ENCODE peak calls at places on chromosomes 3 and 15, in five cellular contexts. D, S, F, R and I are unnamed samples.

GRCh38 chr15:77411614-77411976 is 8.3 kb downstream of the PEAK1 start:
- DNase-seq in D (no peak), S (no peak), F (no peak), R (no peak), I (no peak)

GRCh38 chr15:60618206-60618605 is 139.3 kb upstream of the ICE2 start:
- DNase-seq in D (no peak), S (no peak), F (no peak), R (no peak), I (no peak)

GRCh38 chr3:15809313-15809712 is 11.5 kb upstream of the ANKRD28 start:
- DNase-seq in D (no peak), S (no peak), F (no peak), R (no peak), I (no peak)

GRCh38 chr3:4756060-4756775 is 223.0 kb upstream of the BHLHE40 start:
- DNase-seq in D (no peak), S (no peak), F (no peak), R (no peak), I (no peak)

GRCh38 chr3:53273271-53273670 is 17.4 kb upstream of the TKT start:
- DNase-seq in D (no peak), S (no peak), F (no peak), R (no peak), I (no peak)

GRCh38 chr3:194489736-194490612 is 3.2 kb upstream of the ATP13A3 start:
- DNase-seq in D (no peak), S (peak; percentile 78), F (no peak), R (no peak), I (no peak)

GRCh38 chr15:33963831-33964664 is 4.2 kb upstream of the CHRM5 start:
- DNase-seq in D (peak; percentile 50), S (peak; percentile 69), F (no peak), R (no peak), I (no peak)

GRCh38 chr15:101127503-101128076 is 124.3 kb downstream of the CHSY1 start:
- DNase-seq in D (no peak), S (peak; percentile 96), F (no peak), R (peak; percentile 72), I (peak; percentile 37)

GRCh38 chr15:50879016-50879415 is 29.5 kb upstream of the AP4E1 start:
- DNase-seq in D (no peak), S (no peak), F (no peak), R (no peak), I (no peak)

GRCh38 chr15:39468341-39468740 is 112.5 kb upstream of the THBS1 start:
- DNase-seq in D (no peak), S (no peak), F (no peak), R (no peak), I (no peak)

GRCh38 chr3:179801263-179801662 is 148.4 kb downstream of the USP13 start:
- DNase-seq in D (no peak), S (peak; percentile 92), F (no peak), R (no peak), I (no peak)

GRCh38 chr3:132006605-132007204 is 28.1 kb downstream of the CPNE4 start:
- DNase-seq in D (peak; percentile 58), S (peak; percentile 45), F (peak; percentile 62), R (no peak), I (no peak)

GRCh38 chr3:195595778-195596531 is 12.2 kb upstream of the APOD start:
- DNase-seq in D (no peak), S (no peak), F (no peak), R (no peak), I (no peak)

GRCh38 chr15:80202641-80203360 is 49.2 kb downstream of the CTXND1 start:
- DNase-seq in D (no peak), S (no peak), F (no peak), R (no peak), I (no peak)

GRCh38 chr3:65479118-65479517 is 559.6 kb downstream of the MAGI1 start:
- DNase-seq in D (no peak), S (no peak), F (no peak), R (no peak), I (no peak)

GRCh38 chr15:76448755-76449154 is 112.2 kb downstream of the ISL2 start:
- DNase-seq in D (no peak), S (peak; percentile 16), F (no peak), R (no peak), I (no peak)

GRCh38 chr3:108588616-108589015 is 622 bp downstream of the CIP2A start:
- DNase-seq in D (no peak), S (no peak), F (no peak), R (no peak), I (no peak)

GRCh38 chr3:107644631-107645030 is 121.9 kb downstream of the BBX start:
- DNase-seq in D (no peak), S (no peak), F (no peak), R (no peak), I (no peak)

GRCh38 chr3:153260681-153261080 is 98.7 kb downstream of the RAP2B start:
- DNase-seq in D (no peak), S (no peak), F (no peak), R (no peak), I (no peak)

GRCh38 chr3:141412936-141413354 is 44.6 kb downstream of the ZBTB38 start:
- DNase-seq in D (peak; percentile 60), S (peak; percentile 96), F (no peak), R (peak; percentile 84), I (peak; percentile 53)

GRCh38 chr3:45896069-45896468 is 9.7 kb downstream of the CCR9 start:
- DNase-seq in D (no peak), S (no peak), F (no peak), R (no peak), I (no peak)

GRCh38 chr3:37218206-37218605 is 43.8 kb upstream of the LRRFIP2 start:
- DNase-seq in D (no peak), S (no peak), F (no peak), R (no peak), I (no peak)

GRCh38 chr3:189210251-189210770 is 38.5 kb downstream of the TPRG1 start:
- DNase-seq in D (no peak), S (no peak), F (no peak), R (no peak), I (no peak)

GRCh38 chr3:151537751-151538150 is 76.9 kb upstream of the IGSF10 start:
- DNase-seq in D (no peak), S (peak; percentile 58), F (no peak), R (no peak), I (no peak)

GRCh38 chr3:66490214-66490613 is 10.6 kb downstream of the LRIG1 start:
- DNase-seq in D (no peak), S (peak; percentile 31), F (no peak), R (peak; percentile 46), I (no peak)

GRCh38 chr3:17151598-17152373 is 267.0 kb downstream of the PLCL2 start:
- DNase-seq in D (no peak), S (no peak), F (no peak), R (peak; percentile 20), I (no peak)

GRCh38 chr15:81097893-81098280 is 36.2 kb upstream of the CFAP161 start:
- DNase-seq in D (no peak), S (no peak), F (no peak), R (no peak), I (no peak)

GRCh38 chr15:45642203-45642932 is 7.5 kb downstream of the SQOR start:
- DNase-seq in D (no peak), S (peak; percentile 91), F (no peak), R (no peak), I (no peak)

GRCh38 chr15:39028069-39028468 is 463.5 kb upstream of the RASGRP1 start:
- DNase-seq in D (no peak), S (peak; percentile 25), F (no peak), R (no peak), I (no peak)

GRCh38 chr15:75178171-75178937 is 23.3 kb upstream of the C15orf39 start:
- DNase-seq in D (peak; percentile 74), S (no peak), F (peak; percentile 35), R (no peak), I (no peak)

GRCh38 chr15:62880278-62880677 is 162.3 kb upstream of the TPM1 start:
- DNase-seq in D (no peak), S (peak; percentile 67), F (no peak), R (no peak), I (no peak)

GRCh38 chr15:74651251-74651741 is 35.7 kb downstream of the CLK3 start:
- DNase-seq in D (no peak), S (peak; percentile 24), F (no peak), R (no peak), I (no peak)

GRCh38 chr3:155983834-155984474 is 113.5 kb downstream of the GMPS start:
- DNase-seq in D (no peak), S (peak; percentile 8), F (no peak), R (no peak), I (no peak)

GRCh38 chr3:155979746-155980145 is 109.3 kb downstream of the GMPS start:
- DNase-seq in D (no peak), S (no peak), F (no peak), R (no peak), I (no peak)

GRCh38 chr3:155972885-155973584 is 102.6 kb downstream of the GMPS start:
- DNase-seq in D (no peak), S (no peak), F (no peak), R (no peak), I (no peak)

GRCh38 chr3:155981669-155982068 is 111.2 kb downstream of the GMPS start:
- DNase-seq in D (no peak), S (no peak), F (no peak), R (no peak), I (no peak)

DNA sequence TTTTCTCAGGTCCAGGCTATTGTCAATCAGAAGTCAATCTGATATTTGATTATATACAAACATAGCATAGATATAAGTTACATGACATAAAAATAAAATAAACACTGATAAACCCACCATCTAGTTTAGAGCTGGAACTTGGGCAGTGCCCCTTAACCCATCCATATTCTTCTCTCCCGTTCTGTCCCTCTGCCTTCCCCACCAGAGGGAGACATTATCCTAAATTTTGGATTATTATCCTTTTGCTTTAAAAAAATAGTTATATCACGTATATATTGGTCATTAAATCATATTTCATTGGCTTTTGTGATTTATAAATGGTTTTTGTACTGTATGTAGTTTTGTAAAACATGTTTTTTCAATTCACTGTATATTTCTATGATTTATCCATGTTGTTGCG is 107.9 kb downstream of the GMPS start:
- DNase-seq in D (no peak), S (no peak), F (no peak), R (no peak), I (no peak)
- TF ChIP-seq CTCF in D (peak; percentile 54), S (peak; percentile 36), F (no peak), R (no peak), I (no peak)

GRCh38 chr3:126519506-126520455 is 2.2 kb upstream of the UROC1 start:
- DNase-seq in D (no peak), S (no peak), F (no peak), R (no peak), I (no peak)
- TF ChIP-seq CTCF in D (no peak), S (no peak), F (no peak), R (no peak), I (no peak)

GRCh38 chr3:100590840-100591147 is 18.6 kb upstream of the ADGRG7 start:
- DNase-seq in D (no peak), S (no peak), F (no peak), R (no peak), I (no peak)
- TF ChIP-seq CTCF in D (no peak), S (no peak), F (peak; percentile 48), R (no peak), I (no peak)

DNA sequence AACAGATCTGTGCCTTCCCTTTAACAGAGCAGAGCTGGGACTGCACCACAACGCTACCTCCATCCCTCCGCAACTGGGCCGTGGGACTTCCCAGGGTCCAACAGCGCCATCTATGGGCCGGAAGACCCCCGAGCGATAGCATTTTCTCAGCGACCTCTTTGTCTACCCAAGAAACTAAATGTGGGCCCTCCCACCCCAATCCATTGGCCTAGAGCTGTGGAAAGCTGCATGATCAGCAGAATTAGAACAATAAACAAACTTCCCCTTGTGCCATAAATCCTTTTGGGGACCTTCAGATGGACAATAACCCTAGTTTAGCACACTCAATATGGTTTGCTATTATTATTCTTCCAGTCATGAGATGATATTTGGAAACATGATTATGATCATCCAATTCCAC is 74.8 kb upstream of the NTRK3 start:
- DNase-seq in D (peak; percentile 90), S (peak; percentile 21), F (peak; percentile 81), R (no peak), I (no peak)
- TF ChIP-seq CTCF in D (peak; percentile 87), S (peak; percentile 24), F (peak; percentile 68), R (no peak), I (no peak)